ENCODE peak calls at places on chromosomes 7 and 10, in six cellular contexts. V is stomach; P is keratinocyte; L is naive thymus-derived CD4-positive, alpha-beta T cell; E is coronary artery; B is thyroid gland. A is an unnamed sample.

GRCh38 chr10:124315599-124316270 is 103.0 kb downstream of the OAT start:
- DNase-seq in L (no peak), V (no peak), B (no peak), E (peak), P (no peak), A (no peak)

GRCh38 chr10:79111427-79111826 is 42.7 kb downstream of the ZMIZ1 start:
- DNase-seq in L (no peak), P (no peak), V (no peak), B (no peak), E (no peak), A (peak)

GRCh38 chr10:7928511-7928910 is 110.2 kb downstream of the TAF3 start:
- DNase-seq in L (no peak), P (no peak), E (no peak), B (no peak), V (no peak), A (no peak)

GRCh38 chr7:47293884-47294568 is 287.9 kb downstream of the TNS3 start:
- DNase-seq in L (no peak), P (no peak), E (no peak), V (no peak), B (no peak), A (no peak)

GRCh38 chr7:157471259-157472125 is 134.7 kb downstream of the DNAJB6 start:
- DNase-seq in E (peak), P (no peak), L (peak), B (no peak), V (peak), A (no peak)

GRCh38 chr7:142689439-142690168 is 59.7 kb upstream of the PRSS1 start:
- DNase-seq in P (no peak), E (no peak), L (no peak), B (no peak), V (no peak), A (no peak)

GRCh38 chr7:151019130-151019447 is 5.2 kb downstream of the ATG9B start:
- DNase-seq in E (no peak), P (no peak), B (no peak), V (no peak), L (no peak), A (no peak)

GRCh38 chr7:15832996-15833395 is 146.5 kb upstream of the MEOX2 start:
- DNase-seq in B (peak), V (no peak), E (no peak), P (no peak), L (no peak), A (no peak)

GRCh38 chr10:60942604-60943269 is 1.2 kb downstream of the RHOBTB1 start:
- DNase-seq in B (peak), L (no peak), E (no peak), P (no peak), V (peak), A (no peak)

GRCh38 chr10:31146496-31147219 is 115.0 kb upstream of the ZNF438 start:
- DNase-seq in B (no peak), L (peak), E (no peak), P (peak), V (no peak), A (no peak)

GRCh38 chr7:30082686-30083085 is 52.1 kb upstream of the MTURN start:
- DNase-seq in P (no peak), B (no peak), L (no peak), V (no peak), E (no peak), A (no peak)

GRCh38 chr7:90266808-90267207 is 21.8 kb downstream of the CFAP69 start:
- DNase-seq in V (no peak), P (no peak), B (no peak), E (no peak), L (no peak), A (no peak)

GRCh38 chr7:101940830-101941229 is 123.4 kb downstream of the CUX1 start:
- DNase-seq in E (no peak), V (peak), L (no peak), P (no peak), B (peak), A (no peak)

GRCh38 chr10:124693396-124693795 is 50.8 kb downstream of the FAM53B start:
- DNase-seq in L (no peak), P (no peak), E (no peak), B (peak), V (no peak), A (no peak)

GRCh38 chr10:63465293-63466167 is at the start of gene JMJD1C:
- DNase-seq in P (no peak), V (peak), L (peak), E (peak), B (peak), A (peak)

GRCh38 chr10:8183241-8183704 is 128.8 kb downstream of the GATA3 start:
- DNase-seq in B (no peak), P (no peak), L (peak), V (no peak), E (no peak), A (no peak)

GRCh38 chr10:121681982-121682687 is 83.9 kb upstream of the FGFR2 start:
- DNase-seq in P (no peak), L (no peak), E (no peak), V (no peak), B (no peak), A (no peak)

GRCh38 chr7:47988496-47989386 is 9.3 kb upstream of the HUS1 start:
- DNase-seq in E (no peak), V (no peak), B (no peak), P (no peak), L (no peak), A (no peak)

GRCh38 chr7:68058014-68058413 is 1061.4 kb downstream of the TYW1 start:
- DNase-seq in B (peak), L (no peak), E (no peak), P (no peak), V (no peak), A (no peak)

GRCh38 chr7:130960208-130960988 is 226.4 kb upstream of the KLF14 start:
- DNase-seq in P (peak), E (no peak), V (no peak), L (peak), B (no peak), A (peak)

GRCh38 chr7:138527746-138528223 is 67.7 kb downstream of the TRIM24 start:
- DNase-seq in L (no peak), B (no peak), V (no peak), E (no peak), P (no peak), A (no peak)

GRCh38 chr10:98399784-98400183 is 15.2 kb downstream of the PYROXD2 start:
- DNase-seq in P (no peak), L (no peak), V (no peak), E (no peak), B (no peak), A (no peak)

GRCh38 chr10:8017276-8017675 is 37.2 kb upstream of the GATA3 start:
- DNase-seq in V (no peak), P (no peak), E (no peak), L (no peak), B (no peak), A (no peak)

GRCh38 chr10:88091490-88092061 is 228.2 kb downstream of the PTEN start:
- DNase-seq in B (no peak), L (peak), E (no peak), V (peak), P (no peak), A (peak)

GRCh38 chr10:78318305-78318704 is 284.6 kb downstream of the RPS24 start:
- DNase-seq in P (no peak), E (no peak), V (no peak), L (no peak), B (no peak), A (no peak)

GRCh38 chr10:33392706-33393105 is 58.2 kb upstream of the NRP1 start:
- DNase-seq in B (no peak), V (no peak), P (no peak), L (no peak), E (no peak), A (no peak)

GRCh38 chr10:36053271-36053670 is 411.2 kb upstream of the FZD8 start:
- DNase-seq in P (no peak), B (no peak), E (no peak), L (no peak), V (no peak), A (no peak)

GRCh38 chr7:92588561-92588960 is 1.6 kb downstream of the FAM133B start:
- DNase-seq in E (no peak), L (no peak), B (no peak), V (no peak), P (no peak), A (no peak)

GRCh38 chr7:102451371-102452054 is 13.2 kb downstream of the ALKBH4 start:
- DNase-seq in B (peak), L (no peak), E (no peak), P (peak), V (no peak), A (no peak)

DNA sequence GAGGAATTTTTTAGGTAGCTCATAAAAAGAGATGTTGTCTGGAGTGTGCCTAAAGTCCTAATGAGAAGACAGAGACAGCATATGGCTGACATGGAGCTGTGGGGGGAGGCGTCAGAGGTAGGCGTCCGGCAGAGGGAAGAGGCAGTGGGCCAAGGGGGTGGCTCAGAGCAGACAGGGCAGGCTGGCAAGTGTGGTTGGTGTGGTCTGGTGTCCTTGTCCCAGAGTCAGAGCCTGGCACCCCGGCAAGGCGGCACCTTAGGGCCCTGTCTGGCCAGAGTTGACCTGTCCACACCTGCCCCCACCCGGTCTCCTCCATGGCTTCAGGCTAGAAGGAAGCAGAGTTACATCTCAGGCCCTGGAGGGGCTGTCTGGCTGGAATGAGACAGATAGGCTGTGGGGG is 220.3 kb upstream of the ZNF32 start:
- DNase-seq in B (no peak), L (no peak), P (no peak), V (no peak), E (peak), A (no peak)
- H3K27ac ChIP-seq in B (no peak), L (no peak), P (no peak), V (no peak), E (no peak), A (no peak)

GRCh38 chr7:45136106-45137060 is 21.2 kb upstream of the RAMP3 start:
- DNase-seq in P (no peak), E (no peak), V (peak), L (peak), B (peak), A (peak)
- H3K27ac ChIP-seq in P (no peak), E (no peak), V (no peak), L (no peak), B (no peak), A (no peak)

GRCh38 chr10:308101-308500 is 172.8 kb downstream of the ZMYND11 start:
- DNase-seq in E (no peak), B (no peak), L (no peak), V (peak), P (no peak), A (no peak)
- H3K27ac ChIP-seq in E (no peak), B (no peak), L (no peak), V (peak), P (no peak), A (no peak)

GRCh38 chr10:72009062-72009429 is 44.9 kb downstream of the CHST3 start:
- DNase-seq in P (peak), E (no peak), V (no peak), L (no peak), B (no peak), A (peak)

GRCh38 chr10:72011016-72011415 is 46.8 kb downstream of the CHST3 start:
- DNase-seq in P (no peak), E (no peak), B (no peak), V (no peak), L (no peak), A (no peak)

GRCh38 chr10:72010234-72010992 is 46.2 kb downstream of the CHST3 start:
- DNase-seq in P (no peak), V (no peak), E (no peak), L (no peak), B (no peak), A (no peak)

GRCh38 chr10:72008096-72008933 is 44.1 kb downstream of the CHST3 start:
- DNase-seq in L (no peak), V (no peak), E (no peak), B (no peak), P (no peak), A (no peak)

GRCh38 chr10:72009430-72010081 is 45.4 kb downstream of the CHST3 start:
- DNase-seq in E (peak), L (no peak), P (peak), B (peak), V (peak), A (no peak)
- H3K27ac ChIP-seq in E (peak), L (no peak), P (peak), B (peak), V (peak), A (peak)

A was measured in epithelial cell of prostate.